ENCODE peak calls at places on chromosomes 2 and 18, in nine cellular contexts. C is T-helper 17 cell; B is stimulated activated CD4-positive, alpha-beta T cell treated with anti-CD3 and anti-CD28 coated beads, Interleukin-12 subunit alpha, Interleukin-12 subunit beta, amount 100 ng/mL, for 24 hours; H is activated CD4-positive, alpha-beta T cell treated with anti-CD3 and anti-CD28 coated beads, Interleukin-2, amount 50 U/mL, for 1 hour; O is lower leg skin; X is mesenteric fat pad; W is posterior cingulate gyrus; F is cardiac fibroblast; L is left lung. V is an unnamed sample.

GRCh38 chr2:231642631-231643493 is 50.2 kb downstream of the TEX44 start:
- DNase-seq in B (peak), L (peak), X (peak), C (peak), W (peak), F (peak), H (peak), O (peak), V (peak)

GRCh38 chr2:42848726-42849290 is 56.4 kb upstream of the HAAO start:
- DNase-seq in C (no peak), F (no peak), L (no peak), X (peak), W (peak), B (no peak), H (no peak), O (no peak), V (no peak)

GRCh38 chr2:231364961-231365810 is 30.3 kb upstream of the B3GNT7 start:
- DNase-seq in F (peak), X (peak), O (no peak), C (no peak), H (no peak), L (peak), B (no peak), W (no peak), V (no peak)

GRCh38 chr18:24115628-24116027 is 23.2 kb upstream of the CABYR start:
- DNase-seq in F (no peak), W (no peak), O (no peak), L (no peak), B (no peak), C (no peak), X (no peak), H (no peak), V (no peak)

GRCh38 chr2:96831679-96832078 is 12.1 kb downstream of the ANKRD23 start:
- DNase-seq in W (no peak), H (no peak), X (no peak), L (no peak), C (no peak), F (no peak), O (no peak), B (no peak), V (no peak)

GRCh38 chr2:23756593-23757292 is 170.2 kb downstream of the ATAD2B start:
- DNase-seq in H (no peak), X (no peak), F (no peak), C (no peak), W (no peak), O (no peak), B (no peak), L (no peak), V (no peak)

GRCh38 chr2:206378835-206379234 is 64.5 kb upstream of the ADAM23 start:
- DNase-seq in C (no peak), O (no peak), W (no peak), B (no peak), L (no peak), X (no peak), H (no peak), F (no peak), V (no peak)

GRCh38 chr2:19538411-19538963 is 180.1 kb upstream of the OSR1 start:
- DNase-seq in C (no peak), W (no peak), H (no peak), X (no peak), F (peak), O (no peak), L (no peak), B (no peak), V (no peak)

GRCh38 chr18:1488957-1489356 is 584.3 kb downstream of the ADCYAP1 start:
- DNase-seq in B (no peak), H (no peak), W (no peak), X (no peak), C (no peak), F (no peak), L (no peak), O (no peak), V (no peak)

GRCh38 chr2:61536086-61536722 is 2.0 kb downstream of the XPO1 start:
- DNase-seq in W (no peak), O (no peak), C (no peak), B (no peak), L (no peak), F (peak), H (no peak), X (no peak), V (no peak)

GRCh38 chr2:84899181-84899580 is 6.3 kb upstream of the TMSB10 start:
- DNase-seq in L (no peak), C (no peak), F (no peak), W (no peak), B (no peak), O (no peak), H (no peak), X (no peak), V (no peak)

GRCh38 chr2:27763907-27764267 is 7.6 kb upstream of the MRPL33 start:
- DNase-seq in H (no peak), L (no peak), O (no peak), W (no peak), B (no peak), C (no peak), F (no peak), X (no peak), V (no peak)

GRCh38 chr2:235552671-235553070 is 58.8 kb downstream of the AGAP1 start:
- DNase-seq in B (no peak), C (no peak), L (no peak), W (no peak), X (no peak), H (no peak), F (no peak), O (no peak), V (no peak)

GRCh38 chr2:11865378-11865777 is 118.9 kb downstream of the LPIN1 start:
- DNase-seq in H (no peak), X (no peak), O (no peak), B (no peak), W (peak), L (no peak), F (no peak), C (no peak), V (no peak)

GRCh38 chr2:51717318-51717717 is 685.4 kb upstream of the NRXN1 start:
- DNase-seq in X (no peak), W (no peak), H (no peak), O (no peak), C (no peak), L (no peak), F (peak), B (no peak), V (no peak)

GRCh38 chr18:51541230-51541629 is 343.7 kb upstream of the MEX3C start:
- DNase-seq in F (no peak), H (no peak), W (no peak), L (no peak), X (no peak), B (no peak), C (no peak), O (no peak), V (no peak)

GRCh38 chr2:116719841-116720240 is 1094.7 kb upstream of the DDX18 start:
- DNase-seq in L (no peak), W (no peak), X (no peak), F (no peak), O (no peak), B (no peak), C (no peak), H (no peak), V (no peak)

V was measured in CMK.